ENCODE peak calls at places on chromosomes 3 and 15, in six cellular contexts. One of them, this sample, is unnamed.
A peak's percentile ranks its signal among the peaks of the same experiment; 100 is the strongest.

GRCh38 chr3:22979581-22979980 is 223.5 kb upstream of the UBE2E2 start:
- DNase-seq in SK-N-SH: no peak
- DNase-seq in HCT116: no peak
- DNase-seq in Panc1: no peak
- DNase-seq in GM23338: no peak
- DNase-seq in K562: no peak
- DNase-seq in this sample: no peak

GRCh38 chr3:177284383-177284881 is 87.2 kb upstream of the TBL1XR1 start:
- DNase-seq in SK-N-SH: no peak
- DNase-seq in HCT116: peak; percentile 71
- DNase-seq in Panc1: no peak
- DNase-seq in GM23338: peak; percentile 89
- DNase-seq in K562: peak; percentile 72
- DNase-seq in this sample: peak; percentile 83

GRCh38 chr3:194485876-194486539 is 794 bp downstream of the ATP13A3 start:
- DNase-seq in SK-N-SH: no peak
- DNase-seq in HCT116: no peak
- DNase-seq in Panc1: no peak
- DNase-seq in GM23338: peak; percentile 34
- DNase-seq in K562: peak; percentile 65
- DNase-seq in this sample: peak; percentile 78

GRCh38 chr3:143597774-143598652 is 250.3 kb downstream of the SLC9A9 start:
- DNase-seq in SK-N-SH: no peak
- DNase-seq in HCT116: no peak
- DNase-seq in Panc1: no peak
- DNase-seq in GM23338: no peak
- DNase-seq in K562: no peak
- DNase-seq in this sample: no peak

GRCh38 chr3:126104742-126105605 is 21.1 kb upstream of the SLC41A3 start:
- DNase-seq in SK-N-SH: no peak
- DNase-seq in HCT116: no peak
- DNase-seq in Panc1: no peak
- DNase-seq in GM23338: no peak
- DNase-seq in K562: no peak
- DNase-seq in this sample: peak; percentile 58

GRCh38 chr3:156674911-156675743 is 737 bp downstream of the TIPARP start:
- DNase-seq in SK-N-SH: peak; percentile 81
- DNase-seq in HCT116: no peak
- DNase-seq in Panc1: no peak
- DNase-seq in GM23338: peak; percentile 82
- DNase-seq in K562: peak; percentile 52
- DNase-seq in this sample: peak; percentile 81

GRCh38 chr15:51846463-51847230 is 17.2 kb downstream of the TMOD3 start:
- DNase-seq in SK-N-SH: no peak
- DNase-seq in HCT116: peak; percentile 87
- DNase-seq in Panc1: no peak
- DNase-seq in GM23338: no peak
- DNase-seq in K562: no peak
- DNase-seq in this sample: no peak

GRCh38 chr3:62586356-62586755 is 213.0 kb upstream of the FEZF2 start:
- DNase-seq in SK-N-SH: no peak
- DNase-seq in HCT116: no peak
- DNase-seq in Panc1: no peak
- DNase-seq in GM23338: no peak
- DNase-seq in K562: no peak
- DNase-seq in this sample: no peak

GRCh38 chr15:69854521-69855171 is 243.1 kb downstream of the TLE3 start:
- DNase-seq in SK-N-SH: peak; percentile 39
- DNase-seq in HCT116: no peak
- DNase-seq in Panc1: no peak
- DNase-seq in GM23338: peak; percentile 7
- DNase-seq in K562: no peak
- DNase-seq in this sample: no peak

GRCh38 chr3:41362638-41363559 is 163.6 kb downstream of the CTNNB1 start:
- DNase-seq in SK-N-SH: peak; percentile 39
- DNase-seq in HCT116: no peak
- DNase-seq in Panc1: no peak
- DNase-seq in GM23338: peak; percentile 69
- DNase-seq in K562: no peak
- DNase-seq in this sample: no peak

GRCh38 chr3:45464336-45464809 is 76.0 kb downstream of the LARS2 start:
- DNase-seq in SK-N-SH: no peak
- DNase-seq in HCT116: no peak
- DNase-seq in Panc1: no peak
- DNase-seq in GM23338: peak; percentile 87
- DNase-seq in K562: peak; percentile 73
- DNase-seq in this sample: no peak

GRCh38 chr15:60396964-60397771 is 618 bp downstream of the ANXA2 start:
- DNase-seq in SK-N-SH: peak; percentile 70
- DNase-seq in HCT116: no peak
- DNase-seq in Panc1: no peak
- DNase-seq in GM23338: peak; percentile 84
- DNase-seq in K562: peak; percentile 83
- DNase-seq in this sample: peak; percentile 83

GRCh38 chr3:194928831-194929594 is 243.3 kb downstream of the FAM43A start:
- DNase-seq in SK-N-SH: no peak
- DNase-seq in HCT116: peak; percentile 69
- DNase-seq in Panc1: no peak
- DNase-seq in GM23338: peak; percentile 91
- DNase-seq in K562: peak; percentile 70
- DNase-seq in this sample: no peak

GRCh38 chr3:133662256-133662773 is 574 bp upstream of the TOPBP1 start:
- DNase-seq in SK-N-SH: peak; percentile 63
- DNase-seq in HCT116: no peak
- DNase-seq in Panc1: no peak
- DNase-seq in GM23338: peak; percentile 37
- DNase-seq in K562: peak; percentile 33
- DNase-seq in this sample: no peak

GRCh38 chr3:13712682-13713180 is 163.8 kb downstream of the FBLN2 start:
- DNase-seq in SK-N-SH: no peak
- DNase-seq in HCT116: no peak
- DNase-seq in Panc1: no peak
- DNase-seq in GM23338: no peak
- DNase-seq in K562: no peak
- DNase-seq in this sample: no peak

GRCh38 chr3:14158370-14158769 is 20.0 kb downstream of the XPC start:
- DNase-seq in SK-N-SH: no peak
- DNase-seq in HCT116: no peak
- DNase-seq in Panc1: no peak
- DNase-seq in GM23338: no peak
- DNase-seq in K562: no peak
- DNase-seq in this sample: no peak

GRCh38 chr15:62976301-62976842 is 66.2 kb upstream of the TPM1 start:
- DNase-seq in SK-N-SH: no peak
- DNase-seq in HCT116: no peak
- DNase-seq in Panc1: no peak
- DNase-seq in GM23338: no peak
- DNase-seq in K562: no peak
- DNase-seq in this sample: no peak

GRCh38 chr15:70362911-70363310 is 265.2 kb upstream of the TLE3 start:
- DNase-seq in SK-N-SH: peak; percentile 71
- DNase-seq in HCT116: peak; percentile 8
- DNase-seq in Panc1: no peak
- DNase-seq in GM23338: peak; percentile 72
- DNase-seq in K562: peak; percentile 20
- DNase-seq in this sample: peak; percentile 71

GRCh38 chr3:11690863-11691833 is 47.4 kb upstream of the VGLL4 start:
- DNase-seq in SK-N-SH: no peak
- DNase-seq in HCT116: no peak
- DNase-seq in Panc1: no peak
- DNase-seq in GM23338: peak; percentile 72
- DNase-seq in K562: no peak
- DNase-seq in this sample: no peak

GRCh38 chr15:47945869-47946666 is 174.7 kb upstream of the SLC24A5 start:
- DNase-seq in SK-N-SH: no peak
- DNase-seq in HCT116: no peak
- DNase-seq in Panc1: no peak
- DNase-seq in GM23338: no peak
- DNase-seq in K562: no peak
- DNase-seq in this sample: no peak

GRCh38 chr3:195732951-195733350 is 12.2 kb downstream of the MUC20 start:
- DNase-seq in SK-N-SH: no peak
- DNase-seq in HCT116: no peak
- DNase-seq in Panc1: no peak
- DNase-seq in GM23338: no peak
- DNase-seq in K562: no peak
- DNase-seq in this sample: peak; percentile 66

GRCh38 chr3:55818485-55818884 is 331.4 kb upstream of the WNT5A start:
- DNase-seq in SK-N-SH: no peak
- DNase-seq in HCT116: no peak
- DNase-seq in Panc1: no peak
- DNase-seq in GM23338: no peak
- DNase-seq in K562: no peak
- DNase-seq in this sample: no peak

GRCh38 chr3:24237971-24238767 is 256.5 kb downstream of the THRB start:
- DNase-seq in SK-N-SH: peak; percentile 61
- DNase-seq in HCT116: peak; percentile 75
- DNase-seq in Panc1: peak; percentile 67
- DNase-seq in GM23338: peak; percentile 85
- DNase-seq in K562: peak; percentile 82
- DNase-seq in this sample: no peak

GRCh38 chr3:172673210-172673679 is 37.6 kb downstream of the NCEH1 start:
- DNase-seq in SK-N-SH: peak; percentile 32
- DNase-seq in HCT116: peak; percentile 66
- DNase-seq in Panc1: peak; percentile 68
- DNase-seq in GM23338: peak; percentile 85
- DNase-seq in K562: peak; percentile 39
- DNase-seq in this sample: peak; percentile 73

GRCh38 chr3:99925584-99925983 is 107.9 kb downstream of the CMSS1 start:
- DNase-seq in SK-N-SH: peak; percentile 27
- DNase-seq in HCT116: no peak
- DNase-seq in Panc1: no peak
- DNase-seq in GM23338: no peak
- DNase-seq in K562: no peak
- DNase-seq in this sample: peak; percentile 79

GRCh38 chr3:180358179-180358578 is 243.8 kb upstream of the TTC14 start:
- DNase-seq in SK-N-SH: no peak
- DNase-seq in HCT116: no peak
- DNase-seq in Panc1: no peak
- DNase-seq in GM23338: no peak
- DNase-seq in K562: no peak
- DNase-seq in this sample: no peak

GRCh38 chr3:150449169-150449721 is 41.1 kb downstream of the TSC22D2 start:
- DNase-seq in SK-N-SH: no peak
- DNase-seq in HCT116: no peak
- DNase-seq in Panc1: peak; percentile 33
- DNase-seq in GM23338: no peak
- DNase-seq in K562: peak; percentile 42
- DNase-seq in this sample: no peak
- H3K4me1 ChIP-seq in SK-N-SH: peaks cover 3% of the 10 kb centered on the region
- H3K4me1 ChIP-seq in HCT116: peaks cover 7% of the 10 kb centered on the region
- H3K4me1 ChIP-seq in Panc1: peaks cover 69% of the 10 kb centered on the region
- H3K4me1 ChIP-seq in GM23338: peaks cover 22% of the 10 kb centered on the region
- H3K4me1 ChIP-seq in K562: peaks cover 45% of the 10 kb centered on the region
- H3K4me1 ChIP-seq in this sample: no peaks in the 10 kb centered on the region

GRCh38 chr3:184526158-184526483 is 35.5 kb upstream of the EPHB3 start:
- DNase-seq in SK-N-SH: no peak
- DNase-seq in HCT116: no peak
- DNase-seq in Panc1: no peak
- DNase-seq in GM23338: peak; percentile 83
- DNase-seq in K562: no peak
- DNase-seq in this sample: no peak
- TF ChIP-seq CTCF in SK-N-SH: no peak
- TF ChIP-seq CTCF in HCT116: no peak
- TF ChIP-seq CTCF in Panc1: no peak
- TF ChIP-seq CTCF in GM23338: peak; percentile 29
- TF ChIP-seq CTCF in K562: no peak
- TF ChIP-seq CTCF in this sample: no peak

DNA sequence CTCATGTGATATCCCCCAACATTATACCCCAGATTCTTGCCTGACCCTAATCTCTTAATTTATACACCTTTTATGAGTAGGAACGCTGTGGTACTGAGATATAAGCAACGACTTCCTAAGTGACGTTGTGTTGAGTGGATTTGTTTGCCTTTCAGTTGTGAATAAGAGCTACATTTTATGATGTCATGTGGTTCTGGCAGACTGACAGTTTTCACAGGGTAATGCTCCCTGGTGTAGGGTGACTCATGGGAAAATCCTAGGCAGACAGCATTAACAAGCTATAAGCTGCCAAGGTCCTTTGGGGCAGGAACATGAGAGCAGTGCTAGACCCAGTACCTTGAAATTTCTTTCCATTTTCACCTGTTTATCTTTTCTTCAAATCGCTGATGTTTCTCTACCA is 11.2 kb downstream of the C3orf52 start:
- DNase-seq in SK-N-SH: no peak
- DNase-seq in HCT116: peak; percentile 91
- DNase-seq in Panc1: peak; percentile 99
- DNase-seq in GM23338: no peak
- DNase-seq in K562: peak; percentile 9
- DNase-seq in this sample: no peak
- TF ChIP-seq POLR2AphosphoS5 in SK-N-SH: no peak
- TF ChIP-seq POLR2AphosphoS5 in HCT116: peak; percentile 41
- TF ChIP-seq POLR2AphosphoS5 in Panc1: peak; percentile 67
- TF ChIP-seq POLR2AphosphoS5 in GM23338: no peak
- TF ChIP-seq POLR2AphosphoS5 in K562: no peak
- TF ChIP-seq POLR2AphosphoS5 in this sample: no peak

GRCh38 chr15:39301589-39301999 is 279.3 kb upstream of the THBS1 start:
- DNase-seq in SK-N-SH: no peak
- DNase-seq in HCT116: no peak
- DNase-seq in Panc1: no peak
- DNase-seq in GM23338: no peak
- DNase-seq in K562: no peak
- DNase-seq in this sample: no peak
- H3K4me1 ChIP-seq in SK-N-SH: peaks cover 9% of the 10 kb centered on the region
- H3K4me1 ChIP-seq in HCT116: peaks cover 9% of the 10 kb centered on the region
- H3K4me1 ChIP-seq in Panc1: no peaks in the 10 kb centered on the region
- H3K4me1 ChIP-seq in GM23338: no peaks in the 10 kb centered on the region
- H3K4me1 ChIP-seq in K562: no peaks in the 10 kb centered on the region
- H3K4me1 ChIP-seq in this sample: peaks cover 13% of the 10 kb centered on the region

GRCh38 chr3:187430576-187430975 is 62.4 kb downstream of the RTP4 start:
- DNase-seq in SK-N-SH: no peak
- DNase-seq in HCT116: no peak
- DNase-seq in Panc1: no peak
- DNase-seq in GM23338: peak; percentile 35
- DNase-seq in K562: peak; percentile 21
- DNase-seq in this sample: no peak
- TF ChIP-seq CTCF in SK-N-SH: peak; percentile 28
- TF ChIP-seq CTCF in HCT116: peak; percentile 35
- TF ChIP-seq CTCF in Panc1: peak; percentile 35
- TF ChIP-seq CTCF in GM23338: peak; percentile 62
- TF ChIP-seq CTCF in K562: peak; percentile 51
- TF ChIP-seq CTCF in this sample: no peak